ENCODE peak calls at places on chromosomes 13 and 19, in four cellular contexts. H is LHCN-M2, U is progenitor cell of endocrine pancreas, S is colonic mucosa. L is an unnamed sample.

GRCh38 chr13:64397699-64398098 is 2832.4 kb downstream of the PCDH9 start:
- DNase-seq in H (peak; percentile 31), U (no peak), S (no peak), L (no peak)

GRCh38 chr19:13505761-13506549 is at the start of gene CACNA1A:
- DNase-seq in H (no peak), U (peak; percentile 13), S (no peak), L (no peak)

GRCh38 chr13:52744842-52745241 is 5.2 kb upstream of the CNMD start:
- DNase-seq in H (no peak), U (no peak), S (no peak), L (no peak)

GRCh38 chr19:32902448-32902847 is 32.9 kb upstream of the SLC7A9 start:
- DNase-seq in H (no peak), U (no peak), S (peak; percentile 74), L (no peak)

GRCh38 chr13:41428155-41428554 is 29.2 kb upstream of the RGCC start:
- DNase-seq in H (no peak), U (no peak), S (peak; percentile 20), L (peak; percentile 4)

GRCh38 chr19:52585101-52585500 is 15.0 kb downstream of the ZNF701 start:
- DNase-seq in H (no peak), U (no peak), S (no peak), L (no peak)

GRCh38 chr19:2590630-2591399 is 111.7 kb downstream of the GNG7 start:
- DNase-seq in H (no peak), U (no peak), S (no peak), L (peak; percentile 57)

GRCh38 chr13:41785402-41786142 is 175.3 kb downstream of the VWA8 start:
- DNase-seq in H (no peak), U (no peak), S (no peak), L (no peak)

GRCh38 chr13:82766732-82767321 is 1115.4 kb downstream of the SLITRK1 start:
- DNase-seq in H (no peak), U (no peak), S (no peak), L (no peak)

GRCh38 chr13:37869506-37869755 is 141 bp downstream of the TRPC4 start:
- DNase-seq in H (peak; percentile 23), U (no peak), S (no peak), L (no peak)

GRCh38 chr19:16044746-16045145 is 31.5 kb upstream of the TPM4 start:
- DNase-seq in H (no peak), U (no peak), S (no peak), L (no peak)

GRCh38 chr13:98173431-98173921 is 3.6 kb downstream of the RNF113B start:
- DNase-seq in H (peak; percentile 93), U (no peak), S (no peak), L (no peak)

GRCh38 chr13:96551540-96551939 is 442.7 kb downstream of the OXGR1 start:
- DNase-seq in H (no peak), U (no peak), S (no peak), L (no peak)

GRCh38 chr13:110705356-110705825 is 525 bp downstream of the CARS2 start:
- DNase-seq in H (no peak), U (no peak), S (no peak), L (no peak)

GRCh38 chr13:77521595-77522367 is 13.7 kb upstream of the SCEL start:
- DNase-seq in H (peak; percentile 9), U (no peak), S (no peak), L (no peak)

GRCh38 chr19:719636-720377 is 11.1 kb downstream of the PALM start:
- DNase-seq in H (no peak), U (no peak), S (no peak), L (no peak)

GRCh38 chr19:7544626-7545025 is 9.1 kb downstream of the PNPLA6 start:
- DNase-seq in H (no peak), U (no peak), S (no peak), L (no peak)

GRCh38 chr13:74210693-74211393 is 76.6 kb upstream of the KLF12 start:
- DNase-seq in H (peak; percentile 100), U (no peak), S (no peak), L (no peak)

GRCh38 chr19:40249201-40249600 is 22.7 kb upstream of the CCNP start:
- DNase-seq in H (no peak), U (no peak), S (no peak), L (no peak)

GRCh38 chr13:43196171-43196611 is 172.8 kb downstream of the DNAJC15 start:
- DNase-seq in H (peak; percentile 12), U (no peak), S (no peak), L (no peak)

GRCh38 chr19:409515-410242 is 732 bp upstream of the C2CD4C start:
- DNase-seq in H (no peak), U (no peak), S (no peak), L (no peak)

GRCh38 chr19:50992666-50993035 is 8.8 kb downstream of the KLK8 start:
- DNase-seq in H (no peak), U (no peak), S (no peak), L (no peak)

GRCh38 chr19:55586976-55587668 is 6.5 kb upstream of the ZNF579 start:
- DNase-seq in H (peak; percentile 80), U (peak; percentile 92), S (peak; percentile 99), L (peak; percentile 50)